ENCODE peak calls at places on chromosome 4, in five cellular contexts. One of them, this sample, is unnamed.

GRCh38 chr4:26171953-26172352 is 148.9 kb upstream of the RBPJ start:
- DNase-seq in ovary: no peak
- DNase-seq in ascending aorta: no peak
- DNase-seq in right cardiac atrium: no peak
- DNase-seq in uterus: no peak
- DNase-seq in this sample: no peak

GRCh38 chr4:66014146-66014765 is 344.0 kb upstream of the EPHA5 start:
- DNase-seq in ovary: no peak
- DNase-seq in ascending aorta: no peak
- DNase-seq in right cardiac atrium: no peak
- DNase-seq in uterus: no peak
- DNase-seq in this sample: no peak

GRCh38 chr4:83109480-83110221 is 4.9 kb downstream of the PLAC8 start:
- DNase-seq in ovary: no peak
- DNase-seq in right cardiac atrium: peak; percentile 46
- DNase-seq in uterus: peak; percentile 18
- DNase-seq in ascending aorta: no peak
- DNase-seq in this sample: peak; percentile 40

GRCh38 chr4:57044279-57044678 is 65.6 kb downstream of the POLR2B start:
- DNase-seq in ascending aorta: no peak
- DNase-seq in ovary: no peak
- DNase-seq in right cardiac atrium: no peak
- DNase-seq in uterus: no peak
- DNase-seq in this sample: no peak

GRCh38 chr4:3518511-3518880 is 13.7 kb downstream of the LRPAP1 start:
- DNase-seq in ascending aorta: no peak
- DNase-seq in right cardiac atrium: peak; percentile 7
- DNase-seq in ovary: no peak
- DNase-seq in uterus: no peak
- DNase-seq in this sample: no peak

GRCh38 chr4:141047228-141047884 is 85.9 kb downstream of the RNF150 start:
- DNase-seq in ascending aorta: no peak
- DNase-seq in ovary: no peak
- DNase-seq in uterus: no peak
- DNase-seq in right cardiac atrium: no peak
- DNase-seq in this sample: no peak

GRCh38 chr4:165947019-165947418 is 74.0 kb downstream of the TLL1 start:
- DNase-seq in uterus: no peak
- DNase-seq in right cardiac atrium: no peak
- DNase-seq in ascending aorta: no peak
- DNase-seq in ovary: no peak
- DNase-seq in this sample: no peak

GRCh38 chr4:83207497-83208105 is 77.0 kb downstream of the COQ2 start:
- DNase-seq in ovary: no peak
- DNase-seq in uterus: no peak
- DNase-seq in right cardiac atrium: no peak
- DNase-seq in ascending aorta: no peak
- DNase-seq in this sample: no peak

GRCh38 chr4:169815606-169816005 is 57.9 kb upstream of the HPF1 start:
- DNase-seq in right cardiac atrium: no peak
- DNase-seq in ascending aorta: no peak
- DNase-seq in ovary: no peak
- DNase-seq in uterus: no peak
- DNase-seq in this sample: no peak

GRCh38 chr4:82469776-82470345 is 39.5 kb downstream of the ENOPH1 start:
- DNase-seq in ascending aorta: no peak
- DNase-seq in ovary: peak; percentile 39
- DNase-seq in uterus: no peak
- DNase-seq in right cardiac atrium: no peak
- DNase-seq in this sample: no peak

GRCh38 chr4:188002346-188002745 is 6.8 kb downstream of the ZFP42 start:
- DNase-seq in right cardiac atrium: no peak
- DNase-seq in ovary: no peak
- DNase-seq in uterus: no peak
- DNase-seq in ascending aorta: no peak
- DNase-seq in this sample: no peak

GRCh38 chr4:109303141-109303499 is 662 bp upstream of the COL25A1 start:
- DNase-seq in uterus: peak; percentile 14
- DNase-seq in ovary: peak; percentile 23
- DNase-seq in right cardiac atrium: peak; percentile 16
- DNase-seq in ascending aorta: peak; percentile 65
- DNase-seq in this sample: no peak

GRCh38 chr4:188613976-188614375 is 474.7 kb downstream of the TRIML1 start:
- DNase-seq in ovary: no peak
- DNase-seq in right cardiac atrium: no peak
- DNase-seq in ascending aorta: no peak
- DNase-seq in uterus: no peak
- DNase-seq in this sample: no peak

GRCh38 chr4:155572106-155572703 is 94.4 kb upstream of the GUCY1A1 start:
- DNase-seq in ascending aorta: no peak
- DNase-seq in uterus: no peak
- DNase-seq in right cardiac atrium: no peak
- DNase-seq in ovary: no peak
- DNase-seq in this sample: no peak

GRCh38 chr4:15410750-15411149 is 17.1 kb upstream of the C1QTNF7 start:
- DNase-seq in ovary: no peak
- DNase-seq in right cardiac atrium: no peak
- DNase-seq in uterus: no peak
- DNase-seq in ascending aorta: no peak
- DNase-seq in this sample: no peak

DNA sequence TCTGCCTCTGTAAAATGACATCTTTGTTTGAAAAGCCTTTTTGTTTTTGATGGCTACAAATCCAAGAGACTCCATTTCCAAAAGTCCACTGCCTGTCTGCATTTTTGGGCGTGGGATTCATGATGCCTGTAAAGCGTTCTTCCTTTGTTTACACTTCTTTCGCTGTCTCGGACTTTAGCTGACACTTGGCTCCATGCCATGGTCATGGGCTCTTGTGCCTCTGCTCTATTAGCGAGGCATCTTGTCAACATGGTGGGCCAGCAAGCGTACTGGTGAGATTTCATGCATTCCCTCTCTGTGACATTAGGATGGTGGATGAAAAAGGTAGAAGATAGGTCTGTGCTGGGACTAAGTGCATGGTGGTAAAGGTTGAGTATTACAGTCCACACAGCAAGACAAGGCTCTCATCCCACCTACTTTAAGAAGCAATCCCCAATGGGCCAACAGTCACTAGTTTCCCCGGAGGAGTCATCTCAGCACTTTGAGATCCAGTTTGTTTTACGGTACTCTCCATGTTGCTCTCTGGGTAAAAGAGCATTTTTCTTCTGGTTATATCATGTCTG is 298.2 kb upstream of the KLF3 start:
- DNase-seq in ovary: no peak
- DNase-seq in right cardiac atrium: no peak
- DNase-seq in ascending aorta: no peak
- DNase-seq in uterus: no peak
- DNase-seq in this sample: no peak
- H3K27ac ChIP-seq in ovary: no peak overlapping the region
- H3K27ac ChIP-seq in right cardiac atrium: peak overlapping the region; percentile 54
- H3K27ac ChIP-seq in ascending aorta: peak overlapping the region; percentile 74
- H3K27ac ChIP-seq in uterus: no peak overlapping the region
- H3K27ac ChIP-seq in this sample: no peak overlapping the region

GRCh38 chr4:168662297-168662985 is 165.6 kb downstream of the PALLD start:
- DNase-seq in right cardiac atrium: no peak
- DNase-seq in uterus: no peak
- DNase-seq in ovary: no peak
- DNase-seq in ascending aorta: no peak
- DNase-seq in this sample: no peak

GRCh38 chr4:168664242-168664897 is 167.5 kb downstream of the PALLD start:
- DNase-seq in ascending aorta: no peak
- DNase-seq in right cardiac atrium: no peak
- DNase-seq in ovary: no peak
- DNase-seq in uterus: no peak
- DNase-seq in this sample: no peak

GRCh38 chr4:168667397-168667796 is 170.5 kb downstream of the PALLD start:
- DNase-seq in ovary: no peak
- DNase-seq in right cardiac atrium: no peak
- DNase-seq in ascending aorta: no peak
- DNase-seq in uterus: no peak
- DNase-seq in this sample: no peak

GRCh38 chr4:168666531-168666930 is 169.7 kb downstream of the PALLD start:
- DNase-seq in ascending aorta: no peak
- DNase-seq in right cardiac atrium: no peak
- DNase-seq in uterus: no peak
- DNase-seq in ovary: no peak
- DNase-seq in this sample: no peak

GRCh38 chr4:168667936-168668335 is 171.1 kb downstream of the PALLD start:
- DNase-seq in ascending aorta: no peak
- DNase-seq in uterus: no peak
- DNase-seq in right cardiac atrium: no peak
- DNase-seq in ovary: no peak
- DNase-seq in this sample: no peak
- H3K27ac ChIP-seq in ascending aorta: no peak overlapping the region
- H3K27ac ChIP-seq in uterus: peak overlapping the region; percentile 60
- H3K27ac ChIP-seq in right cardiac atrium: no peak overlapping the region
- H3K27ac ChIP-seq in ovary: no peak overlapping the region
- H3K27ac ChIP-seq in this sample: no peak overlapping the region

GRCh38 chr4:5300275-5300674 is 249.0 kb downstream of the STK32B start:
- DNase-seq in ovary: no peak
- DNase-seq in right cardiac atrium: no peak
- DNase-seq in ascending aorta: no peak
- DNase-seq in uterus: no peak
- DNase-seq in this sample: no peak
- H3K27ac ChIP-seq in ovary: no peak overlapping the region
- H3K27ac ChIP-seq in right cardiac atrium: no peak overlapping the region
- H3K27ac ChIP-seq in ascending aorta: no peak overlapping the region
- H3K27ac ChIP-seq in uterus: no peak overlapping the region
- H3K27ac ChIP-seq in this sample: no peak overlapping the region

DNA sequence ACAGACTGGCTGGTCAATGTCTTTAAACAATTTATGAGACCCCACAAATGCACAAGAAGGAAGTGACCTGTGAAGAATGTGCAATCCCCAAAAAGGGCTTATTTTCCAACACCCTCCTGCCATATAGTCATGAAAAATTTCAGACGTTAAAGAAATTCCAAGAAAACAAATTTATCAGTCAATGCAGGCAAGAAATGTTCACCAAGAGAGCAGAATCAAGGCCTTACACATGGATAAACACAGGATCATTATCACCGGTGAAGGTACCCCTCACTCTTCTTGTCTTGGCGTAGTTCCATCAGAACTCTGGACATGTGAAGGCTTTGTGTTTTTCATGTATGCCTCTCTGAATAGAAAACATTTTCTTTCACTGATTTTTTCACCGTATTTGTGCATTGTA is 186.7 kb upstream of the GALNTL6 start:
- DNase-seq in uterus: no peak
- DNase-seq in ascending aorta: no peak
- DNase-seq in right cardiac atrium: no peak
- DNase-seq in ovary: no peak
- DNase-seq in this sample: no peak
- H3K27ac ChIP-seq in uterus: no peak overlapping the region
- H3K27ac ChIP-seq in ascending aorta: no peak overlapping the region
- H3K27ac ChIP-seq in right cardiac atrium: no peak overlapping the region
- H3K27ac ChIP-seq in ovary: no peak overlapping the region
- H3K27ac ChIP-seq in this sample: no peak overlapping the region

GRCh38 chr4:105455182-105455581 is 18.7 kb downstream of the PPA2 start:
- DNase-seq in ovary: no peak
- DNase-seq in right cardiac atrium: no peak
- DNase-seq in ascending aorta: no peak
- DNase-seq in uterus: no peak
- DNase-seq in this sample: no peak
- H3K27ac ChIP-seq in ovary: no peak overlapping the region
- H3K27ac ChIP-seq in right cardiac atrium: no peak overlapping the region
- H3K27ac ChIP-seq in ascending aorta: no peak overlapping the region
- H3K27ac ChIP-seq in uterus: no peak overlapping the region
- H3K27ac ChIP-seq in this sample: no peak overlapping the region

GRCh38 chr4:48332661-48333060 is 8.7 kb upstream of the SLAIN2 start:
- DNase-seq in right cardiac atrium: no peak
- DNase-seq in uterus: no peak
- DNase-seq in ovary: no peak
- DNase-seq in ascending aorta: no peak
- DNase-seq in this sample: no peak

GRCh38 chr4:48336471-48336870 is 4.9 kb upstream of the SLAIN2 start:
- DNase-seq in uterus: no peak
- DNase-seq in right cardiac atrium: no peak
- DNase-seq in ascending aorta: no peak
- DNase-seq in ovary: no peak
- DNase-seq in this sample: no peak

GRCh38 chr4:48333587-48333986 is 7.7 kb upstream of the SLAIN2 start:
- DNase-seq in ovary: no peak
- DNase-seq in ascending aorta: no peak
- DNase-seq in uterus: no peak
- DNase-seq in right cardiac atrium: no peak
- DNase-seq in this sample: no peak

GRCh38 chr4:48334236-48334635 is 7.1 kb upstream of the SLAIN2 start:
- DNase-seq in ovary: no peak
- DNase-seq in right cardiac atrium: no peak
- DNase-seq in uterus: no peak
- DNase-seq in ascending aorta: no peak
- DNase-seq in this sample: no peak

DNA sequence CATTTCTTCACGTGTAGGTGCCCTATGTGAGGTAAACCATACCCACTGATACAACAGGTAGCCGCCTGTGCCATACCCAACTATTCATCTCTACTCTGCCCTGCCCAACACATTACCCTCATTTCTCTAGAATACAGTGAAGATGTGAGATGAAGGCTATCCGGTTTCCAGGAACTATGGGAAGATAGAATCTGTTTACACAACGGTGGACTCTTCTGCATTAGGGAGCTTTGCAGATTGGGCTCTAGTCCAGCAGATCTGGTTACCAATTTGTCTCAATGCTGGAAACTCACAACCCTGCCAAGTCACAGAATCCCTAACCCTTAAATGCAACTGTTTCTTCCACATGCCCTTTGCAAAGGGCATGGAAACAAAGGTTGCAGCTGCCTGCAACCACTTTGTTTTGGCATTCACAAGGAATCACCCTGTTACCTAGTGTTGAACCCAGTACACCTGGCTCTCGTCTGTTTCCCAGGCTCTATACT is 6.4 kb upstream of the SLAIN2 start:
- DNase-seq in ovary: no peak
- DNase-seq in uterus: no peak
- DNase-seq in right cardiac atrium: no peak
- DNase-seq in ascending aorta: no peak
- DNase-seq in this sample: no peak
- H3K27ac ChIP-seq in ovary: no peak overlapping the region
- H3K27ac ChIP-seq in uterus: no peak overlapping the region
- H3K27ac ChIP-seq in right cardiac atrium: no peak overlapping the region
- H3K27ac ChIP-seq in ascending aorta: no peak overlapping the region
- H3K27ac ChIP-seq in this sample: no peak overlapping the region

GRCh38 chr4:78660559-78660958 is 109.0 kb downstream of the ANXA3 start:
- DNase-seq in uterus: no peak
- DNase-seq in ovary: no peak
- DNase-seq in right cardiac atrium: no peak
- DNase-seq in ascending aorta: no peak
- DNase-seq in this sample: no peak
- H3K27ac ChIP-seq in uterus: no peak overlapping the region
- H3K27ac ChIP-seq in ovary: no peak overlapping the region
- H3K27ac ChIP-seq in right cardiac atrium: no peak overlapping the region
- H3K27ac ChIP-seq in ascending aorta: no peak overlapping the region
- H3K27ac ChIP-seq in this sample: no peak overlapping the region